ENCODE peak calls at places on chromosomes 16 and 17, in four cellular contexts. L is naive thymus-derived CD4-positive, alpha-beta T cell; Y is A549; W is body of pancreas. D is an unnamed sample.

GRCh38 chr16:615122-615521 is 15.7 kb upstream of the WFIKKN1 start:
- DNase-seq in L (no peak), Y (no peak), W (no peak), D (no peak)

GRCh38 chr16:47316686-47317085 is 144.2 kb downstream of the ITFG1 start:
- DNase-seq in L (no peak), Y (no peak), W (no peak), D (no peak)

GRCh38 chr17:63697341-63698286 is 2.3 kb downstream of the LIMD2 start:
- DNase-seq in L (peak), Y (peak), W (peak), D (no peak)

GRCh38 chr16:86574646-86575045 is 3.7 kb upstream of the FOXL1 start:
- DNase-seq in L (no peak), Y (no peak), W (no peak), D (no peak)

GRCh38 chr16:49349446-49350168 is 24.0 kb upstream of the C16orf78 start:
- DNase-seq in L (no peak), Y (no peak), W (no peak), D (no peak)

GRCh38 chr16:2483160-2483559 is 8.2 kb downstream of the TBC1D24 start:
- DNase-seq in L (no peak), Y (no peak), W (peak), D (no peak)

GRCh38 chr16:55703003-55704001 is 47.5 kb downstream of the SLC6A2 start:
- DNase-seq in L (peak), Y (peak), W (peak), D (peak)

GRCh38 chr16:1620391-1620790 is 8.2 kb downstream of the CRAMP1 start:
- DNase-seq in L (no peak), Y (no peak), W (no peak), D (no peak)

GRCh38 chr17:5706835-5707234 is 122.5 kb upstream of the NLRP1 start:
- DNase-seq in L (peak), Y (peak), W (peak), D (no peak)

GRCh38 chr17:3004150-3004801 is 59.1 kb downstream of the OR1D5 start:
- DNase-seq in L (peak), Y (peak), W (peak), D (peak)

GRCh38 chr17:41976142-41976768 is 9.7 kb downstream of the CNP start:
- DNase-seq in L (no peak), Y (no peak), W (no peak), D (no peak)

GRCh38 chr16:880471-881171 is 80.1 kb upstream of the GNG13 start:
- DNase-seq in L (no peak), Y (no peak), W (no peak), D (no peak)

GRCh38 chr17:78523939-78524655 is 53.1 kb downstream of the DNAH17 start:
- DNase-seq in L (no peak), Y (peak), W (no peak), D (no peak)

GRCh38 chr17:73910216-73910615 is 266.0 kb upstream of the SDK2 start:
- DNase-seq in L (no peak), Y (no peak), W (no peak), D (peak)
- H3K27ac ChIP-seq in L (no peak), Y (no peak), W (no peak), D (no peak)

DNA sequence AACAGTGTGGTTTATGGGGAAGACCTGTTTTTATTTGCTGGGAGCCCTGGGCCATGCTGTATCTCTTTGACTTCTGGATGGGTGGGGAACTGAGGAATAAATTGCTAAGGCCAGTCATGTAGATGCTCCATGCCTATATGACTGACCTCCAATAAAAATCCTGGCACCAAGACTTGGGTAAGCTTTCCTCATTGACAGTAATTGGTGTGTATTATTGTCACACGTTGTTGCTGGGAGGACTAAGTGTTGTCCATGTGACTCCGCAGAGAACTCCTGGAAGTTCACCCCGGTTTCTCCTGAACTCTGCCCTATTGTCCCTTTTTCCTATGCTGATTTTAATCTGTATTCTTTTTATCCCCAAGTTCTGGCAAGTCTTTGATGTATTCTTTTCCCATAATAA is 33.4 kb upstream of the USP22 start:
- DNase-seq in L (no peak), Y (no peak), W (no peak), D (no peak)
- H3K4me3 ChIP-seq in L (no peak), Y (no peak), W (no peak), D (no peak)

DNA sequence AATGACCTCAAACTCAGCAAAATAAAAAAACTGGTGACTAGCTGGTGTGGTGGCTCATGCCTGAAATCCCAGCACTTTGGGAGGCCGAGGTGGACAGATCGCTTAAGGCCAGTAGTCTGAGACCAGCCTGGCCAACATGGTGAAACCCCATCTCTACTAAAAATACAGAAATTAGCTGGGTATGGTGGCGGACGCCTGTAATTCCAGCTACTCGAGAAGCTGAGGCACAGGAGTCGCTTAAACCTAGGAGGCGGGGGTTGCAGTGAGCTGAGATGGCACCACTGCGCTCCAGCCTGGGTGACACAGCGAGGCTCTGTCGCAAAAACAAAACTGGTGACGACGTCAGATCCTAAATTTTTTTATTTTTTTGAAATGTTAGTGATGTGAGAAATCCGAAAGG is 82.6 kb upstream of the TOB1 start:
- DNase-seq in L (no peak), Y (no peak), W (peak), D (no peak)
- H3K27ac ChIP-seq in L (no peak), Y (peak), W (peak), D (peak)

DNA sequence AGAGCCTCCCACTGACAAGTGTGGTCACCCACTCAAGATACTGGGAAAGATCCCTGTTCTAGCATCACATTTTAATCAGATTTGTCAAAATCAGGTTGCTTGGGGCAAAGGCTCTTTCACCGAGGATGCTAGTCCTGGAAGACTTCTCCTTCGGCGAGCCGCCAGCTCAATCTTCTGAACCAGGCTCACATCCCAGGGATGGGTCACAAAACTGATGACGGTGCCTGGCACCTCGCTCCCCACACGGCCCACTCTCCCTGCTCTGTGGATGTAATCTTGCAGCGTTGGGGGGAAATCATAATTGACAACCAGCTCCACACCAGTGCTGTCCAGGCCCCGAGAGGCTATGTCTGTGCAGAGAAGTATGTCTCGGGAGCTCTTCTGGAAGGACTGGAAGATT is 1.5 kb downstream of the DDX28 start:
- DNase-seq in L (no peak), Y (no peak), W (no peak), D (no peak)
- H3K4me3 ChIP-seq in L (peak), Y (no peak), W (no peak), D (no peak)

GRCh38 chr17:45022288-45022648 is 29.2 kb downstream of the DCAKD start:
- DNase-seq in L (no peak), Y (no peak), W (no peak), D (no peak)

GRCh38 chr17:45021607-45022287 is 29.7 kb downstream of the DCAKD start:
- DNase-seq in L (peak), Y (peak), W (peak), D (no peak)

GRCh38 chr17:45020354-45021138 is 30.9 kb downstream of the DCAKD start:
- DNase-seq in L (no peak), Y (no peak), W (no peak), D (no peak)

GRCh38 chr17:45019177-45019711 is 32.2 kb downstream of the DCAKD start:
- DNase-seq in L (peak), Y (peak), W (peak), D (no peak)

GRCh38 chr17:45022655-45023339 is 28.6 kb downstream of the DCAKD start:
- DNase-seq in L (no peak), Y (no peak), W (no peak), D (no peak)
- H3K27ac ChIP-seq in L (no peak), Y (no peak), W (no peak), D (no peak)

GRCh38 chr16:88810868-88811599 is 694 bp downstream of the APRT start:
- DNase-seq in L (no peak), Y (peak), W (peak), D (peak)

GRCh38 chr16:88809676-88810165 is 2.0 kb downstream of the APRT start:
- DNase-seq in L (no peak), Y (no peak), W (no peak), D (no peak)

GRCh38 chr16:88811600-88811849 is 203 bp downstream of the APRT start:
- DNase-seq in L (no peak), Y (no peak), W (no peak), D (no peak)

GRCh38 chr16:88809068-88809675 is 2.6 kb downstream of the APRT start:
- DNase-seq in L (no peak), Y (peak), W (no peak), D (no peak)

DNA sequence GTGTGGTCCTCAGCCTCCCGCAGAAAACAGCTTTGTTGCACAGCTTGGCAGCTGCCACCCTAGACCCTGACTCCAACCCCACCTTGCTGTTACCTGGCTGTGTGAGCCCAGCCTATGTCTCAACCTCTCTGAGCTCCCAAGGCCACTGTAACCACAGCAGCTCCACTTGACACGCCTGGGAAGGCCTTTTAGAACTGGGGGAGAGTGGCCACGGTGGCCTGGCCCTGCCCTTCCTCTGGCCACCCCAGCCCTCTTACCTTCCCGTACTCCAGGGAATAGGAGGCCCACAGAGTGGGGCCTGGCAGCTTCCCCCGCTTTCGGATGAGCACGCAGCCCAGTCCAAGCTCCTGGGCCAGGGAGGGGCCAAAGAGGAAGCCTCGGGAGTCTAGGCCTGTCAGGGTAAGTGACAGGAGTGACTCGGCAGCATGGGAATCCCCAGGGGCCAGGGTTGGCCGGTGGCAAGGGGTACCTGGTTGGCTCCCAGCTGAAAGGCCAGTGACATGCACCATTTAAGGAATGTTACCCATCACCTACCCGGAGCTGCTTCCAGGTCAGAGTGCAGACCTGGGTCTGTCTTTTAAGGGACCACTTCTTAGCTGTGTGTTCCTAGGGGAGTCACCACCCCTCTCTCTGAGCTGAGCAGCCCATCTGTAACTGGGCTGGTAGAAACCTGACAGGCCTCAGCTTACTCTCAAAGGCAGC is 1.4 kb downstream of the APRT start:
- DNase-seq in L (no peak), Y (no peak), W (no peak), D (no peak)
- H3K4me3 ChIP-seq in L (peak), Y (peak), W (peak), D (peak)

D was measured in right atrium auricular region.